ENCODE peak calls at places on chromosomes 11 and 22, in nine cellular contexts. J is cardiac fibroblast, R is neuronal stem cell, X is GM19239, F is left ventricle myocardium inferior, P is hypothalamus, E is NCI-H1105, C is HEK293T, Q is KBM-7. M is an unnamed sample.

GRCh38 chr11:13776134-13776815 is 107.8 kb downstream of the FAR1 start:
- DNase-seq in J (peak; percentile 7), R (no peak), X (no peak), F (no peak), P (no peak), E (no peak), C (no peak), Q (peak; percentile 19), M (no peak)

GRCh38 chr11:9046376-9046775 is 42.6 kb upstream of the NRIP3 start:
- DNase-seq in J (no peak), R (no peak), X (no peak), F (no peak), P (no peak), E (no peak), C (no peak), Q (no peak), M (no peak)

GRCh38 chr22:37079668-37080171 is 28.2 kb downstream of the KCTD17 start:
- DNase-seq in J (peak; percentile 56), R (no peak), X (no peak), F (no peak), P (no peak), E (no peak), C (no peak), Q (peak; percentile 34), M (no peak)

GRCh38 chr22:27032121-27032761 is 374.9 kb downstream of the MIAT start:
- DNase-seq in J (no peak), R (no peak), X (no peak), F (no peak), P (peak; percentile 32), E (peak; percentile 69), C (peak; percentile 30), Q (no peak), M (peak; percentile 14)

GRCh38 chr11:8328848-8329330 is 65.2 kb upstream of the LMO1 start:
- DNase-seq in J (peak; percentile 69), R (peak; percentile 86), X (peak; percentile 89), F (peak; percentile 65), P (peak; percentile 38), E (peak; percentile 84), C (peak; percentile 90), Q (peak; percentile 68), M (peak; percentile 83)

GRCh38 chr11:125299061-125299616 is 134.6 kb downstream of the PKNOX2 start:
- DNase-seq in J (no peak), R (no peak), X (no peak), F (no peak), P (no peak), E (no peak), C (no peak), Q (no peak), M (no peak)

GRCh38 chr11:10293423-10294288 is at the start of gene SBF2:
- DNase-seq in J (peak; percentile 95), R (peak; percentile 91), X (peak; percentile 74), F (peak; percentile 86), P (peak; percentile 73), E (peak; percentile 84), C (peak; percentile 85), Q (peak; percentile 73), M (peak; percentile 81)

GRCh38 chr11:74932169-74932568 is 16.7 kb downstream of the XRRA1 start:
- DNase-seq in J (peak; percentile 25), R (no peak), X (no peak), F (no peak), P (no peak), E (no peak), C (no peak), Q (no peak), M (no peak)

GRCh38 chr11:66686100-66686785 is 8.6 kb upstream of the RBM4B start:
- DNase-seq in J (no peak), R (no peak), X (no peak), F (no peak), P (no peak), E (no peak), C (no peak), Q (no peak), M (peak; percentile 55)

GRCh38 chr22:23251445-23252093 is 71.3 kb downstream of the BCR start:
- DNase-seq in J (no peak), R (no peak), X (no peak), F (no peak), P (no peak), E (no peak), C (no peak), Q (no peak), M (no peak)

GRCh38 chr22:19620742-19621371 is 93.4 kb upstream of the SEPTIN5 start:
- DNase-seq in J (peak; percentile 16), R (no peak), X (no peak), F (no peak), P (no peak), E (no peak), C (no peak), Q (no peak), M (no peak)

GRCh38 chr11:19259487-19260345 is 19.0 kb upstream of the E2F8 start:
- DNase-seq in J (peak; percentile 71), R (peak; percentile 62), X (peak; percentile 45), F (peak; percentile 68), P (peak; percentile 8), E (peak; percentile 32), C (peak; percentile 66), Q (peak; percentile 83), M (no peak)

GRCh38 chr11:16252373-16252772 is 104.0 kb downstream of the SOX6 start:
- DNase-seq in J (peak; percentile 9), R (no peak), X (no peak), F (no peak), P (no peak), E (no peak), C (peak; percentile 20), Q (no peak), M (peak; percentile 6)

GRCh38 chr11:69114811-69115523 is 40.8 kb upstream of the SMIM38 start:
- DNase-seq in J (no peak), R (no peak), X (no peak), F (no peak), P (no peak), E (no peak), C (no peak), Q (no peak), M (no peak)

GRCh38 chr22:38872831-38873248 is 824 bp upstream of the CBX6 start:
- DNase-seq in J (peak; percentile 59), R (no peak), X (no peak), F (peak; percentile 76), P (peak; percentile 66), E (peak; percentile 53), C (peak; percentile 70), Q (no peak), M (peak; percentile 73)

GRCh38 chr22:26079009-26079408 is 90.3 kb upstream of the SEZ6L start:
- DNase-seq in J (no peak), R (peak; percentile 36), X (no peak), F (no peak), P (no peak), E (no peak), C (no peak), Q (no peak), M (no peak)